ENCODE peak calls at places on chromosomes 13 and 19, in six cellular contexts. A, C, X, D, S and P are unnamed samples.

GRCh38 chr19:33482486-33482885 is 39.1 kb downstream of the PEPD start:
- DNase-seq in A (peak), C (peak), X (no peak), D (no peak), S (no peak), P (no peak)

GRCh38 chr19:55070755-55071502 is 4.7 kb upstream of the EPS8L1 start:
- DNase-seq in A (peak), C (peak), X (peak), D (no peak), S (peak), P (no peak)

GRCh38 chr19:46288896-46289588 is 7.8 kb upstream of the HIF3A start:
- DNase-seq in A (peak), C (peak), X (no peak), D (peak), S (peak), P (no peak)

GRCh38 chr13:86161257-86161656 is 362.0 kb upstream of the SLITRK6 start:
- DNase-seq in A (no peak), C (no peak), X (no peak), D (no peak), S (no peak), P (no peak)

GRCh38 chr13:40622246-40622645 is 44.2 kb downstream of the FOXO1 start:
- DNase-seq in A (no peak), C (no peak), X (no peak), D (no peak), S (no peak), P (no peak)

GRCh38 chr13:95710313-95710712 is 33.4 kb downstream of the DNAJC3 start:
- DNase-seq in A (peak), C (peak), X (no peak), D (no peak), S (peak), P (no peak)

GRCh38 chr19:38047641-38048040 is 140.6 kb downstream of the SIPA1L3 start:
- DNase-seq in A (no peak), C (no peak), X (no peak), D (no peak), S (no peak), P (no peak)

GRCh38 chr13:76812971-76813691 is 73.1 kb downstream of the KCTD12 start:
- DNase-seq in A (no peak), C (no peak), X (peak), D (no peak), S (no peak), P (no peak)

GRCh38 chr13:20401958-20402856 is 123.5 kb downstream of the CRYL1 start:
- DNase-seq in A (peak), C (peak), X (no peak), D (no peak), S (no peak), P (peak)

GRCh38 chr13:108313382-108313781 is 43.9 kb downstream of the TNFSF13B start:
- DNase-seq in A (no peak), C (no peak), X (no peak), D (no peak), S (no peak), P (no peak)

GRCh38 chr19:5434970-5435641 is 20.1 kb upstream of the ZNRF4 start:
- DNase-seq in A (peak), C (peak), X (no peak), D (peak), S (peak), P (peak)

GRCh38 chr19:38849746-38850230 is at the start of gene HNRNPL:
- DNase-seq in A (no peak), C (no peak), X (no peak), D (no peak), S (no peak), P (no peak)

GRCh38 chr13:22569830-22570229 is 610.9 kb upstream of the SGCG start:
- DNase-seq in A (no peak), C (no peak), X (no peak), D (no peak), S (no peak), P (no peak)

GRCh38 chr19:54186934-54187381 is 2.4 kb downstream of the MBOAT7 start:
- DNase-seq in A (no peak), C (no peak), X (no peak), D (no peak), S (no peak), P (no peak)

GRCh38 chr13:32165791-32166190 is 134.2 kb downstream of the FRY start:
- DNase-seq in A (no peak), C (no peak), X (no peak), D (no peak), S (no peak), P (no peak)

GRCh38 chr19:6803036-6803404 is 30.5 kb downstream of the VAV1 start:
- DNase-seq in A (no peak), C (no peak), X (no peak), D (no peak), S (no peak), P (no peak)

GRCh38 chr13:107210216-107211010 is 642.5 kb upstream of the ARGLU1 start:
- DNase-seq in A (peak), C (no peak), X (no peak), D (peak), S (peak), P (no peak)

GRCh38 chr13:34435338-34435737 is 506.7 kb upstream of the NBEA start:
- DNase-seq in A (no peak), C (peak), X (no peak), D (peak), S (peak), P (no peak)

GRCh38 chr19:47122359-47123335 is 8.0 kb upstream of the SAE1 start:
- DNase-seq in A (peak), C (peak), X (no peak), D (no peak), S (peak), P (peak)

GRCh38 chr19:32877323-32877912 is 7.9 kb upstream of the SLC7A9 start:
- DNase-seq in A (no peak), C (no peak), X (no peak), D (no peak), S (no peak), P (no peak)

GRCh38 chr13:64480648-64481047 is 2749.5 kb downstream of the PCDH9 start:
- DNase-seq in A (no peak), C (no peak), X (no peak), D (no peak), S (no peak), P (no peak)

GRCh38 chr13:74662895-74663294 is 528.7 kb upstream of the KLF12 start:
- DNase-seq in A (no peak), C (no peak), X (no peak), D (no peak), S (no peak), P (no peak)

GRCh38 chr13:32228330-32229041 is 86.7 kb downstream of the ZAR1L start:
- DNase-seq in A (peak), C (peak), X (no peak), D (no peak), S (peak), P (no peak)

GRCh38 chr13:98141938-98142426 is 912 bp upstream of the FARP1 start:
- DNase-seq in A (no peak), C (no peak), X (no peak), D (no peak), S (no peak), P (no peak)

GRCh38 chr13:23753523-23753922 is 135.7 kb downstream of the MIPEP start:
- DNase-seq in A (peak), C (peak), X (no peak), D (no peak), S (peak), P (no peak)

GRCh38 chr13:112714772-112715569 is 25.1 kb downstream of the ATP11A start:
- DNase-seq in A (no peak), C (no peak), X (no peak), D (no peak), S (no peak), P (no peak)

GRCh38 chr19:56668676-56669075 is 2.9 kb downstream of the ZNF835 start:
- DNase-seq in A (no peak), C (no peak), X (no peak), D (no peak), S (no peak), P (no peak)

GRCh38 chr19:43625918-43626579 is 6.6 kb upstream of the ZNF428 start:
- DNase-seq in A (no peak), C (no peak), X (no peak), D (no peak), S (no peak), P (no peak)

GRCh38 chr13:75934889-75935288 is 298.8 kb downstream of the LMO7 start:
- DNase-seq in A (peak), C (peak), X (no peak), D (no peak), S (peak), P (no peak)

GRCh38 chr13:30755678-30756077 is 20.3 kb downstream of the ALOX5AP start:
- DNase-seq in A (no peak), C (no peak), X (no peak), D (no peak), S (no peak), P (no peak)

GRCh38 chr13:48188129-48188528 is 44.9 kb upstream of the ITM2B start:
- DNase-seq in A (no peak), C (no peak), X (no peak), D (no peak), S (no peak), P (no peak)

GRCh38 chr13:23414682-23415081 is 18.8 kb downstream of the SACS start:
- DNase-seq in A (no peak), C (no peak), X (no peak), D (no peak), S (no peak), P (no peak)

GRCh38 chr13:71219671-71220070 is 647.3 kb downstream of the DACH1 start:
- DNase-seq in A (no peak), C (no peak), X (no peak), D (no peak), S (no peak), P (no peak)

GRCh38 chr13:34246511-34246910 is 428.6 kb downstream of the RFC3 start:
- DNase-seq in A (no peak), C (no peak), X (no peak), D (no peak), S (peak), P (no peak)

GRCh38 chr13:99617474-99618255 is 116.4 kb downstream of the TM9SF2 start:
- DNase-seq in A (peak), C (peak), X (no peak), D (peak), S (peak), P (no peak)
- TF ChIP-seq CTCF in A (peak), C (peak), X (no peak), D (peak), S (peak), P (peak)

DNA sequence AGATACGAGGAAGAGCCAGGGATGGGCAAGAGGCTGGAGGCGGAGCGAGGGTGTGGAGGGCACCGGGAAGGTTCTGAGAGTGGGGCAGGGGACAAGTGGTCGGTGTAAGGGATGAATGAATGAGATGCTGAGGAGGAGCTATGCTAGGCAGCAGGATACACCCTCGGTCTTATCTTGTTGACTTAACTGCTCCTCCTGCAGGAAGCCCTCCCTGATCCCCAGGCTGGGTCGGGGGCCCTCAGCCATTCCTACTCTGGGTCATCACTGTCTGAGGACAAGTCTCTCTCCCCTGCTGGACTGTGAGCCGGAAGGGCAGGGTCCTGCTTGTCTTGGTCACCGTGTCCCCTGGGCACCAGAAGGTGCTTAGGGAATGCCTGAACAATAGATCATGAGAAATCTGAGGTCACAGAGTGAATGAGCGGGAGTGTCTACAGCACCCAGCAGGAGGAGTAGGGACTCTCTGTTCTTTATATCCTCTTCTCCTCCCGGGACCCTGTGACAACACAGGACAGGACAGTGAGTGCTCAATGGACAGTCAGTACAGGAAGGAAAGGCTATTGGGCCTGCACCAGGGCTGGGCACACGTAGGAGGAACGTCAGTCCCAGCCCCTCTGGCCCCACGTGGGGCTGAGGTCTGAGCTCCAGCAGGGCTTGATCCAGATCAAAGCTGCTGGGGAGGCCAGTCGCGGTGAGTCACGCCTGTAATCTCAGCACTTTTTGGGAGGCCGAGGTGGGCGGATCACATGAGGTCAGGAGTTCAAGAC is 6.5 kb downstream of the NKPD1 start:
- DNase-seq in A (peak), C (peak), X (no peak), D (peak), S (peak), P (peak)
- TF ChIP-seq CTCF in A (no peak), C (no peak), X (no peak), D (peak), S (peak), P (no peak)

DNA sequence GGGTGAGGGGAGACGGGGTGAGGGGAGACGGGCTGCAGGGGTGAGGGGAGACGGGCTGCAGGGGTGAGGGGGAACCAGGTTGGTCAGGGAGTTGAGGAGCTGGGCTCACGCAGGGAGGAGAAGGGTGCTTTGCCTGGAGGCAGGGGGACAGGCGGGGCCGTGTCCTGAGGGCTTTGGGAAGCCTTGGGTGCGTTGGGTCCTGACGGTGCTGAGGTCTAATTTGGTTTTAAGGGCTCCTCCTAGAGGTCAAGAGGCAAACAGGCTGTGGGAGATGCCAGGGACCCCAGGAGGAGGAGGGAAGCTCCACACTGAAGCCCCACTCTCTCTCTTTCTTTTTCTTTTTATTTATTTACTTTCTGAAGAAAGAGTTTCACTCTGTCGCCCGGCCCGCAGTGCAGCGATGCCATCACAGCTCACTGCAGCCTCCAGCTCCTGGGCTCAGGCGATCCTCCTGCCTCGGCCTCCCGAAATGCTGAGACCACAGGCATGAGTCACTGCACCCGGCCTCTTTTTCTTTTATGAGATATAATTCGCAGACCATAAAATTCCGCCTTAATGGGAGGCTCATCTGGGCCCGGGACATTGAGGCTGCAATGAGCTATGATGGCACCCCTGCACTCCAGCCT is 9.3 kb upstream of the MISP start:
- DNase-seq in A (no peak), C (no peak), X (no peak), D (no peak), S (no peak), P (no peak)
- TF ChIP-seq CTCF in A (no peak), C (peak), X (no peak), D (no peak), S (peak), P (no peak)

GRCh38 chr19:10848208-10848843 is at the start of gene C19orf38:
- DNase-seq in A (no peak), C (no peak), X (no peak), D (no peak), S (no peak), P (no peak)

GRCh38 chr19:10850631-10851030 is 2.4 kb downstream of the C19orf38 start:
- DNase-seq in A (no peak), C (no peak), X (no peak), D (no peak), S (no peak), P (no peak)

GRCh38 chr19:10852098-10852800 is 4.0 kb downstream of the C19orf38 start:
- DNase-seq in A (peak), C (peak), X (no peak), D (peak), S (peak), P (no peak)

GRCh38 chr19:10842788-10843187 is 5.4 kb upstream of the C19orf38 start:
- DNase-seq in A (no peak), C (no peak), X (no peak), D (no peak), S (no peak), P (no peak)

GRCh38 chr19:10846500-10847202 is 1.6 kb upstream of the C19orf38 start:
- DNase-seq in A (no peak), C (no peak), X (no peak), D (no peak), S (no peak), P (no peak)
- TF ChIP-seq CTCF in A (no peak), C (no peak), X (no peak), D (no peak), S (no peak), P (no peak)

DNA sequence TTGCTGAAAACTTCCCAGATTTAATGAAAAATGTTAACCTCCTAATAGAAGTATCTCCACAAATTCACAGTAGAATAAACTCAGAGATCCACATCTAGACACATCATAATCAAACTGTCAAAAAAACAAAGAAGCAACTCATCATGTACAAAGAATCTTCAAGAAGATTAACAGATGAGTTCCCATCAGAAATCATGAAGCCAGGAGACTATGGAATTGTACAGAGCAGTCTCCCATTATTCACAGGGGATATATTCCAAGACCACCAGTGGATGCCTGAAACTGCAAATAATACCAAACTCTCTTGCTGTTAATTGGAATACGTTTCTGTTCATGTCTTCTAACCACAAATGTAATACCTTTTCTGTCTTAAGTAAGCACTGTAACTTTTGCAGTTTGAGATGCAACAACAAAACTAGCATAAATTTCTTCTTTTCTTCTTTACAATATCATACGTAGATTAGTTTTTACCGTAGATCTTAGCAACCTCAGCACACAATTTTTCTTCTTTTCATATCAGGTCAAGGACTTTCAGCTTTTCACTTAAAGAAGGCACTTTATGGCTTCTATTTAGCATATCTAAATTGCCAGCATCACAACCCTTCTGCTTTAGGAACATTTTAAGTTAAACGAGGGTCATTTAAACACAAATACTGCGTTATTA is 70.3 kb upstream of the MIR17HG start:
- DNase-seq in A (no peak), C (no peak), X (no peak), D (no peak), S (no peak), P (no peak)
- TF ChIP-seq CTCF in A (no peak), C (no peak), X (no peak), D (no peak), S (no peak), P (no peak)